ENCODE peak calls at places on chromosomes 13 and 19, in seven cellular contexts. F is GM23248; Y is neural progenitor cell; R is CD8-positive, alpha-beta T cell; C is ascending aorta; U is OCI-LY7; G is CD4-positive, CD25-positive, alpha-beta regulatory T cell. S is an unnamed sample.

GRCh38 chr13:107211073-107211472 is 643.1 kb upstream of the ARGLU1 start:
- DNase-seq in Y (peak), G (peak), R (peak), F (peak), U (peak), C (no peak), S (peak)

GRCh38 chr19:49264258-49264657 is 60.7 kb downstream of the SLC6A16 start:
- DNase-seq in U (no peak), G (no peak), Y (no peak), F (no peak), R (no peak), C (no peak), S (no peak)

GRCh38 chr13:41418027-41418426 is 39.3 kb upstream of the RGCC start:
- DNase-seq in Y (no peak), U (no peak), R (no peak), F (no peak), C (no peak), G (no peak), S (no peak)

GRCh38 chr13:45292176-45292575 is 48.8 kb downstream of the TPT1 start:
- DNase-seq in F (peak), Y (no peak), R (no peak), C (no peak), U (no peak), G (no peak), S (no peak)

GRCh38 chr19:15358918-15359317 is 20.7 kb downstream of the AKAP8 start:
- DNase-seq in C (no peak), R (no peak), G (no peak), U (no peak), Y (no peak), F (peak), S (no peak)

GRCh38 chr19:5137571-5138124 is 168.7 kb downstream of the KDM4B start:
- DNase-seq in G (no peak), C (no peak), U (no peak), F (no peak), Y (peak), R (peak), S (no peak)

GRCh38 chr19:36009220-36009619 is 607 bp upstream of the SYNE4 start:
- DNase-seq in R (peak), Y (peak), U (no peak), C (no peak), F (peak), G (peak), S (no peak)

GRCh38 chr13:37131092-37131491 is 25.6 kb upstream of the CSNK1A1L start:
- DNase-seq in Y (no peak), R (no peak), G (no peak), U (no peak), C (no peak), F (no peak), S (no peak)

GRCh38 chr13:74246398-74246975 is 112.3 kb upstream of the KLF12 start:
- DNase-seq in F (peak), U (no peak), G (peak), R (peak), Y (no peak), C (no peak), S (no peak)

GRCh38 chr19:6983448-6983847 is 37.8 kb downstream of the MBD3L2B start:
- DNase-seq in Y (no peak), G (no peak), U (no peak), F (no peak), R (no peak), C (no peak), S (no peak)

GRCh38 chr19:12611361-12611699 is 610 bp downstream of the ZNF791 start:
- DNase-seq in Y (peak), F (peak), C (peak), U (no peak), G (no peak), R (no peak), S (no peak)

GRCh38 chr19:41706741-41707501 is 1.5 kb upstream of the CEACAM5 start:
- DNase-seq in G (peak), U (peak), R (peak), F (peak), Y (peak), C (no peak), S (peak)

GRCh38 chr13:97275265-97275664 is 53.1 kb downstream of the MBNL2 start:
- DNase-seq in U (no peak), F (peak), C (no peak), R (no peak), Y (no peak), G (no peak), S (no peak)

GRCh38 chr13:30607908-30608307 is 9.8 kb upstream of the USPL1 start:
- DNase-seq in F (no peak), R (peak), U (peak), G (peak), Y (no peak), C (no peak), S (peak)

GRCh38 chr13:49641810-49642291 is 13.5 kb downstream of the ARL11 start:
- DNase-seq in Y (no peak), F (peak), C (no peak), R (no peak), G (no peak), U (no peak), S (no peak)

GRCh38 chr19:49861541-49862410 is 5.6 kb downstream of the PNKP start:
- DNase-seq in G (no peak), U (no peak), Y (no peak), C (no peak), R (no peak), F (no peak), S (no peak)

GRCh38 chr13:28640861-28641599 is 17.9 kb upstream of the POMP start:
- DNase-seq in F (no peak), G (no peak), Y (no peak), R (no peak), C (no peak), U (no peak), S (no peak)

GRCh38 chr13:40653558-40654318 is 12.7 kb downstream of the FOXO1 start:
- DNase-seq in C (no peak), Y (peak), U (peak), F (peak), G (peak), R (no peak), S (no peak)

GRCh38 chr19:18339703-18340102 is 695 bp upstream of the PGPEP1 start:
- DNase-seq in Y (peak), F (peak), C (no peak), U (peak), R (no peak), G (no peak), S (no peak)

GRCh38 chr13:39887424-39887823 is 232.0 kb downstream of the COG6 start:
- DNase-seq in R (no peak), C (no peak), G (no peak), F (peak), U (no peak), Y (no peak), S (no peak)

GRCh38 chr19:33705860-33706259 is 84.1 kb downstream of the CHST8 start:
- DNase-seq in R (no peak), G (no peak), C (no peak), U (no peak), F (no peak), Y (no peak), S (no peak)

GRCh38 chr13:54980651-54981050 is 1952.0 kb downstream of the OLFM4 start:
- DNase-seq in C (no peak), R (no peak), Y (no peak), F (no peak), G (no peak), U (no peak), S (peak)

GRCh38 chr13:113558461-113558860 is 26.1 kb upstream of the TFDP1 start:
- DNase-seq in C (no peak), Y (no peak), G (no peak), U (no peak), F (peak), R (no peak), S (no peak)

GRCh38 chr19:52646571-52647222 is 8.5 kb upstream of the ZNF83 start:
- DNase-seq in G (peak), F (no peak), R (no peak), U (peak), C (no peak), Y (no peak), S (no peak)

GRCh38 chr19:32067686-32068085 is 277.7 kb upstream of the ZNF507 start:
- DNase-seq in F (no peak), U (no peak), Y (peak), C (no peak), G (no peak), R (no peak), S (no peak)

GRCh38 chr13:78604782-78605611 is 1.6 kb upstream of the POU4F1 start:
- DNase-seq in R (no peak), U (peak), G (no peak), C (no peak), F (peak), Y (peak), S (peak)

GRCh38 chr19:51980116-51980736 is 6.4 kb downstream of the ZNF350 start:
- DNase-seq in G (no peak), C (no peak), Y (no peak), F (no peak), U (no peak), R (no peak), S (no peak)

GRCh38 chr13:97659602-97660001 is 225.6 kb downstream of the RAP2A start:
- DNase-seq in U (no peak), R (no peak), Y (peak), G (no peak), F (peak), C (no peak), S (no peak)

GRCh38 chr19:17826508-17827056 is 5.3 kb upstream of the INSL3 start:
- DNase-seq in G (no peak), F (no peak), C (no peak), U (no peak), Y (no peak), R (no peak), S (no peak)

GRCh38 chr19:40718774-40719391 is 2.0 kb downstream of the ITPKC start:
- DNase-seq in U (peak), C (no peak), Y (peak), R (peak), G (peak), F (peak), S (no peak)

GRCh38 chr19:41064974-41065569 is 23.2 kb upstream of the CYP2A13 start:
- DNase-seq in G (peak), C (no peak), R (no peak), F (peak), U (peak), Y (peak), S (peak)

GRCh38 chr19:19342086-19343015 is 21.7 kb downstream of the MAU2 start:
- DNase-seq in Y (peak), F (peak), C (no peak), R (no peak), G (no peak), U (peak), S (no peak)

GRCh38 chr13:30124131-30124768 is 183.1 kb downstream of the KATNAL1 start:
- DNase-seq in F (no peak), R (no peak), U (no peak), Y (no peak), C (no peak), G (no peak), S (no peak)

GRCh38 chr13:111920306-111920931 is 146.5 kb upstream of the SOX1 start:
- DNase-seq in C (no peak), F (no peak), R (no peak), G (no peak), Y (no peak), U (no peak), S (no peak)

GRCh38 chr19:34808566-34808965 is 35.6 kb upstream of the ZNF599 start:
- DNase-seq in C (no peak), U (no peak), R (no peak), G (no peak), Y (no peak), F (peak), S (no peak)

GRCh38 chr19:10334340-10335148 is 1.2 kb upstream of the RAVER1 start:
- DNase-seq in Y (peak), C (peak), G (peak), F (peak), U (peak), R (peak), S (peak)

GRCh38 chr19:23395041-23395721 is at the start of gene ZNF91:
- DNase-seq in Y (peak), U (peak), C (peak), R (peak), F (peak), G (peak), S (peak)
- H3K4me3 ChIP-seq in Y (peak), U (peak), C (peak), R (peak), F (peak), G (peak), S (peak)

GRCh38 chr19:13627531-13627930 is 121.3 kb upstream of the CACNA1A start:
- DNase-seq in G (no peak), R (no peak), F (no peak), Y (no peak), C (no peak), U (no peak), S (no peak)

GRCh38 chr19:13619203-13619632 is 112.9 kb upstream of the CACNA1A start:
- DNase-seq in G (no peak), U (no peak), F (peak), Y (no peak), C (no peak), R (no peak), S (no peak)

GRCh38 chr19:13621413-13621812 is 115.1 kb upstream of the CACNA1A start:
- DNase-seq in R (no peak), F (peak), U (peak), C (no peak), G (peak), Y (no peak), S (no peak)

GRCh38 chr19:13623686-13624405 is 117.6 kb upstream of the CACNA1A start:
- DNase-seq in U (no peak), R (no peak), Y (no peak), C (no peak), G (no peak), F (peak), S (no peak)

DNA sequence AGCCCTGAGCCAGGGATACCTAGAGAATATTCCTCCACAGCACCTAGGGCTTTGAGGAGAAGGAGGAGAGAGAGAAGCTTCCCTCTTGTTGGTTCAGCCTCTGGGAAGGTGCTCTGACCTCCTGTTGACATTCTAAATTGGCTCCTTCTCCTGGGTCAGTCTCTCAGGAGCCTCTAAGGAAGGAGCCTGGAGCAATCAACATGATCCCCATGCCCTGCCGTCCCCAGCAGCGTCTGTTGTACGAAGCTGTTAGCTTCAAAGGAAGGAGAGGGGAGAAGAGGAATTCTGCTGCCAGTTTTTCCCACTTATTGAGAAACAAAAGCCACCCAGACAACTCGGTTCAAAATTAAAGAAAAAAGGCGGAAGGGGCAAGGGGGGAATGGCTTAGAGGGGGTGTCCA is 116.4 kb upstream of the CACNA1A start:
- DNase-seq in F (no peak), G (no peak), R (no peak), U (no peak), C (no peak), Y (peak), S (no peak)
- H3K4me3 ChIP-seq in F (no peak), G (no peak), R (no peak), U (no peak), C (no peak), Y (no peak), S (no peak)

GRCh38 chr19:46202872-46203860 is 26.4 kb upstream of the IGFL1 start:
- DNase-seq in Y (no peak), F (no peak), U (no peak), G (no peak), R (no peak), C (no peak), S (no peak)

GRCh38 chr19:46205183-46205984 is 24.2 kb upstream of the IGFL1 start:
- DNase-seq in Y (peak), U (no peak), C (no peak), G (no peak), R (no peak), F (no peak), S (no peak)

GRCh38 chr19:46206176-46206575 is 23.4 kb upstream of the IGFL1 start:
- DNase-seq in C (no peak), R (no peak), F (no peak), G (no peak), Y (no peak), U (no peak), S (no peak)

GRCh38 chr19:46202426-46202825 is 27.1 kb upstream of the IGFL1 start:
- DNase-seq in U (no peak), R (no peak), Y (no peak), F (no peak), G (no peak), C (no peak), S (no peak)

GRCh38 chr19:46204008-46204407 is 25.5 kb upstream of the IGFL1 start:
- DNase-seq in G (no peak), C (no peak), Y (no peak), F (no peak), R (no peak), U (no peak), S (no peak)
- H3K4me3 ChIP-seq in G (no peak), C (no peak), Y (no peak), F (no peak), R (no peak), U (no peak), S (no peak)

GRCh38 chr13:86882107-86882506 is 789.1 kb upstream of the SLITRK5 start:
- DNase-seq in F (no peak), R (no peak), G (no peak), U (no peak), C (no peak), Y (no peak), S (no peak)
- H3K4me3 ChIP-seq in F (no peak), R (no peak), G (no peak), U (no peak), C (no peak), Y (no peak), S (no peak)

GRCh38 chr13:105848494-105848893 is 687.0 kb downstream of the EFNB2 start:
- DNase-seq in C (no peak), U (no peak), G (no peak), F (no peak), Y (no peak), R (no peak), S (no peak)

GRCh38 chr13:105846923-105847322 is 688.5 kb downstream of the EFNB2 start:
- DNase-seq in U (no peak), G (no peak), Y (no peak), F (no peak), R (no peak), C (no peak), S (no peak)

GRCh38 chr13:105847532-105848295 is 687.7 kb downstream of the EFNB2 start:
- DNase-seq in F (no peak), Y (no peak), G (no peak), C (no peak), U (no peak), R (no peak), S (no peak)
- H3K4me3 ChIP-seq in F (no peak), Y (no peak), G (no peak), C (no peak), U (no peak), R (no peak), S (no peak)

DNA sequence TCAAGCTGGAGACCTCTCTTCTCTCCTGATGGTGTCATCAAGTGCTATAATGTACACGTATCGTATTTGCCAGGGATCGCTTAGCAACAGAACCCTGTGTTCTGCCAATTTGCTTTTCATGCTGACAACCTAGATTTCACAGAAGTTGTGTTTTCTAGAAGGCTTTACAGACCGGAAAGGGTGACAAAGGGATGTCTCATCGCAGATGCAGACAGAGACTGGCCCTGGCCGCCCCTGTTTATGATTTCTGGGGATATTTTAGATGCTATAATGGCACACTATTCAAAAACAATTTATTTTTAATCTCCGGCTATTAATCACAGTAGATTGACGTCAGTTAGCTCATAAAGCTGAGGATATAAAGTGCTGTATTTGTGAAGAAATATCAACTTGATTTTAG is 291.4 kb downstream of the IRS2 start:
- DNase-seq in F (peak), R (no peak), G (no peak), C (no peak), Y (no peak), U (no peak), S (no peak)
- H3K4me3 ChIP-seq in F (no peak), R (no peak), G (no peak), C (no peak), Y (no peak), U (no peak), S (no peak)

GRCh38 chr13:50701469-50701868 is 142.0 kb downstream of the DLEU7 start:
- DNase-seq in U (no peak), F (no peak), R (no peak), C (no peak), G (no peak), Y (no peak), S (no peak)

GRCh38 chr13:50706505-50706904 is 137.0 kb downstream of the DLEU7 start:
- DNase-seq in U (no peak), Y (no peak), C (no peak), R (no peak), F (no peak), G (no peak), S (no peak)

GRCh38 chr13:50697746-50698526 is 145.6 kb downstream of the DLEU7 start:
- DNase-seq in F (no peak), G (no peak), Y (no peak), C (no peak), R (no peak), U (no peak), S (no peak)

GRCh38 chr13:50699874-50700663 is 143.4 kb downstream of the DLEU7 start:
- DNase-seq in U (no peak), R (no peak), G (no peak), F (no peak), Y (peak), C (no peak), S (no peak)

DNA sequence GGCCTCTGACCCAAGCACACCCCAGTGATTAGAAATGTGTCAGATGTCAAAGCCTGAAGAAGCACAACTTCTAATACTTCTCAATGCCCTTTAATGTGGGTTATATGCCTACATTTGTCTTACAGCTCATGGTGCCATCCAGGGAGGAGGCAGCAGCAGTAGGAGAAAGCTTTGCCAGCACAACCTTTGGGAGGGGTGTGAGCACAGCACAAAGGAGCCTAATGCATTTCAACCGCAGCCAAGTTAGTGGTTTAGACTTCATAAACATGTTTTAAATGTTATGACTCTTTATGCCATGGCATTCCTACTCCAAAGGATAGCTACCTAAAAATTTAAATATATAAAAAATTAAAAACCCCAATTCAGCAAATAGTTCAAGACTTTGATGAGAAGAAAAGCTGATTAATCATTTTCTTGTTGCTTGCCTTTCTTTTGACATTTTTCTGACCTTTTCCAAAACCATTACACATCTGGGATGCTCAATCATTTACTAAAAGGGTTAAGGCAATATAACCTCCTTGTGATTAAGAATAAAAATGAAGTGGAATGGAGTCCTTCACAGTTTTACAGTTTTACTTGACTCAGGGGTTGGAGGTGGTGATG is 142.7 kb downstream of the DLEU7 start:
- DNase-seq in F (no peak), C (no peak), U (no peak), G (no peak), Y (no peak), R (no peak), S (peak)
- H3K4me3 ChIP-seq in F (no peak), C (no peak), U (no peak), G (no peak), Y (no peak), R (no peak), S (no peak)

S was measured in Jurkat, Clone E6-1.